ENCODE peak calls at places on chromosomes 13 and 19, in four cellular contexts. Q, Y, M and R are unnamed samples.

GRCh38 chr13:87003265-87003664 is 667.9 kb upstream of the SLITRK5 start:
- DNase-seq in Q (no peak), Y (no peak), M (no peak), R (no peak)

GRCh38 chr13:59424661-59425060 is 739.1 kb downstream of the DIAPH3 start:
- DNase-seq in Q (no peak), Y (no peak), M (no peak), R (no peak)

GRCh38 chr13:114132419-114133121 is at the start of gene RASA3:
- DNase-seq in M (peak; percentile 90), Y (no peak), Q (no peak), R (peak; percentile 72)

GRCh38 chr13:51282322-51282721 is 57.2 kb upstream of the SERPINE3 start:
- DNase-seq in Q (no peak), Y (no peak), M (no peak), R (no peak)

GRCh38 chr13:22915442-22916082 is 265.2 kb upstream of the SGCG start:
- DNase-seq in M (peak; percentile 13), Y (no peak), Q (no peak), R (peak; percentile 35)

GRCh38 chr13:71968025-71968424 is 101.0 kb upstream of the DACH1 start:
- DNase-seq in M (no peak), Y (no peak), Q (no peak), R (no peak)

GRCh38 chr13:114026128-114026880 is 52.4 kb upstream of the C13orf46 start:
- DNase-seq in M (no peak), Q (no peak), Y (no peak), R (no peak)

GRCh38 chr13:20772401-20773131 is 1.2 kb downstream of the EEF1AKMT1 start:
- DNase-seq in M (no peak), Q (no peak), Y (no peak), R (no peak)

GRCh38 chr13:38866649-38867048 is 124.0 kb downstream of the STOML3 start:
- DNase-seq in M (no peak), Q (no peak), Y (peak; percentile 5), R (no peak)

GRCh38 chr13:25652764-25653163 is 281.0 kb downstream of the ATP8A2 start:
- DNase-seq in Q (no peak), Y (no peak), M (no peak), R (no peak)

GRCh38 chr13:76725211-76725610 is 161.0 kb downstream of the KCTD12 start:
- DNase-seq in Y (no peak), Q (no peak), M (no peak), R (no peak)

GRCh38 chr19:42271861-42272534 is 2.9 kb downstream of the CIC start:
- DNase-seq in Y (no peak), Q (no peak), M (no peak), R (no peak)

GRCh38 chr13:109569938-109570711 is 216.3 kb downstream of the IRS2 start:
- DNase-seq in Q (peak; percentile 8), M (no peak), Y (no peak), R (no peak)

GRCh38 chr13:83878691-83879410 is 3.4 kb downstream of the SLITRK1 start:
- DNase-seq in M (no peak), Y (no peak), Q (no peak), R (no peak)

GRCh38 chr19:40691421-40692211 is 1.2 kb upstream of the NUMBL start:
- DNase-seq in Q (no peak), Y (no peak), M (peak; percentile 54), R (no peak)

GRCh38 chr19:6100284-6100915 is 9.9 kb downstream of the RFX2 start:
- DNase-seq in Q (no peak), M (peak; percentile 53), Y (no peak), R (no peak)

GRCh38 chr13:24142886-24143285 is 17.6 kb upstream of the SPATA13 start:
- DNase-seq in Y (no peak), M (no peak), Q (no peak), R (no peak)

GRCh38 chr19:18701250-18701608 is 17.7 kb downstream of the CRTC1 start:
- DNase-seq in Y (no peak), Q (no peak), M (no peak), R (no peak)

GRCh38 chr19:961866-962620 is 22.1 kb upstream of the WDR18 start:
- DNase-seq in Q (no peak), Y (peak; percentile 20), M (peak; percentile 96), R (no peak)

GRCh38 chr13:27044837-27045570 is 126.6 kb downstream of the USP12 start:
- DNase-seq in M (peak; percentile 35), Y (no peak), Q (peak; percentile 33), R (no peak)

GRCh38 chr13:80778302-80778701 is 437.4 kb upstream of the SPRY2 start:
- DNase-seq in Y (no peak), M (no peak), Q (no peak), R (no peak)

GRCh38 chr19:10636304-10636972 is 11.1 kb downstream of the SLC44A2 start:
- DNase-seq in M (no peak), Y (no peak), Q (no peak), R (no peak)

GRCh38 chr13:48185018-48185417 is 48.0 kb upstream of the ITM2B start:
- DNase-seq in Y (no peak), Q (no peak), M (no peak), R (no peak)

GRCh38 chr13:75384881-75385707 is 96.9 kb downstream of the TBC1D4 start:
- DNase-seq in M (no peak), Q (no peak), Y (no peak), R (no peak)

GRCh38 chr19:29365836-29366417 is 153.0 kb upstream of the UQCRFS1 start:
- DNase-seq in Y (no peak), M (no peak), Q (no peak), R (peak; percentile 1)
- TF ChIP-seq BHLHE40 in Y (no peak), M (no peak), Q (no peak), R (no peak)

DNA sequence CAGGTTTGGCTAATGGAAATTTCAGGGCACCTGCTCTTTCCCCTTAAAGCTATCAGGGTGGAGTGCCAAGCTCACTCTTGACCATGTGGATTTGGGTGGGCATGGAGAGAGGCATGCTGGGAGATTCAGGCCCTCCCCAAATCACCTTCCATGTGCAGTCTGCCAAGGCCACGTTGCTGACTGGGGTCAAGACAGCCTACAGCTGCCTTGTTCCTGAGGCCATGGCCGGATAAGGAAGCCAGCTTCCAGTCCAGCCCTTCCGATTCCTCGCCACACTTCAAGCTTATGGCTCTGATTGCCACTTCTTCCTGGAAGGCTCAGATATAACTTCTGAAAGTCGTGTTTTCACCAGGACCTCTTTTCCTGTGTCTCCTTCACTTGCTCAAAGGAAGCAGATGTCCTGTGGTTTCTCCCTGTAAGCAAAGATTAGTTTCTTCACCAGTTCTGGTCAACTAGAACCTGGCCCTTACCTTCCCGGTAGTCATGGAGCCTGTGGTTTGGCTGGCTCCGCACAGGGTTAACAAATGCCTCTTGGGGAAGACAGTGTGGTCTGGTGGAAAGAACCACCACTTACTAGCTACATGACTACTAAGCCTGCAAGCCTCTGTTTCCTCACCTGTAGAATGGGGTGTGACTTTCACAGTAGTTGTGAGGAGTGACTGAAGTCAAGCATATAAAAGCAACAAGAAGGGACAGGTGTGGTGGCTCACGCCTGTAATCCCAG is 16.1 kb upstream of the TPT1 start:
- DNase-seq in Q (no peak), M (no peak), Y (no peak), R (no peak)
- TF ChIP-seq TARDBP in Q (no peak), M (no peak), Y (no peak), R (no peak)

GRCh38 chr19:38031423-38031770 is 124.4 kb downstream of the SIPA1L3 start:
- DNase-seq in Q (no peak), Y (no peak), M (no peak), R (no peak)
- TF ChIP-seq SP1 in Q (no peak), Y (no peak), M (no peak), R (no peak)

GRCh38 chr19:12695090-12695489 is 1.3 kb downstream of the FBXW9 start:
- DNase-seq in Y (no peak), M (no peak), Q (no peak), R (no peak)
- TF ChIP-seq BHLHE40 in Y (no peak), M (no peak), Q (no peak), R (no peak)

DNA sequence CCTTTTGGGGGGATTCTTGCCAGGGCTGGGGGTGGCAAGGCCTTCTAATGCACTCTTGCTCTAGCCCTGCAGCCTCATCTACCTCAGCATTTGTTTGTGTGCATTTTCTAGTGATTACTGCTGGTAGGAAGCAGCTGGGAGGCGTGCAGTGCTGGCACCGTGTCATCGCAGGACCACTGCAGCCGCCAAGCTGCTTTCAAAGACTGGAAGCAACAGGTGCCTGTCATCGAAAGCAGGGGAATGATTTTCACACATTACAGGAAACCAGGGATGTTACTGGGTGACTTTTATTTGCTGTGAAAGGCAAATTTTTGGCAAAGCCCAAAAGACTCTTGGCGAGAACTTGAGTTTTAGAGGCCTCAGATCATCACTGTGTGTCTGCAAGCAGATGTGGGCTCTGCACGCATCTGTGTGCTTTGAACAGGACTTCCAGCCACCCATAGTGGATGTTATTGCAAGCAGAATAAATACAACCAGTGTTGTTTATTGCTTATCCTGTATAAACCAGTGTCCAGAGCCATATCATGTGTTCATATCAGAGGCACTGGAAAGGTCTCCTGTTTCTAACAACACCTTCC is 176.4 kb downstream of the FLT1 start:
- DNase-seq in Q (no peak), M (no peak), Y (no peak), R (no peak)
- TF ChIP-seq TARDBP in Q (no peak), M (no peak), Y (no peak), R (no peak)

DNA sequence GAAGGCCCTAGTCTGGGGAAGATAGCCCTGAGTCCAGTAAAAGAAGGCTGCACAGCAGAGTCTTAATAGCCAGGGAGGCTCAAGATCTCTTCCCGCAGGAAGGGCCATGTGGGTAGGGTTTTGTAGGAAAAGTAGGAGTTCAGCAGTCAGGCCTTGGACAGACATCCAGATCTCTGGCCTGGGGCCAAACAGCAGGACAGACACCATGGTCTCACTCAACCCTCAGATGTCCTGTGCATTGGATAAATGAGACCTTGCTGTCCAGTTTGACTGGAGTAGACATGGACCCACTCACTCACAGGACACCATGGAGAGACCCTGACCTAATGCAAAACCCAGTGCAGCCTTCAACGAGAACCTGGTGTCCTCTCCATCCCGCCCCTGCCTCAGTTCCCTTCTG is 3.9 kb downstream of the OCEL1 start:
- DNase-seq in Q (no peak), Y (no peak), M (no peak), R (no peak)
- TF ChIP-seq SP1 in Q (no peak), Y (no peak), M (no peak), R (no peak)